ENCODE peak calls at places on chromosomes 7 and 10, in five cellular contexts. R is T follicular helper cell; G is left cardiac atrium; J is activated CD4-positive, alpha-beta T cell treated with anti-CD3 and anti-CD28 coated beads, Interleukin-2, amount 50 U/mL, for 48 hours; I is WTC11. F is an unnamed sample.

GRCh38 chr7:17095001-17095574 is 203.4 kb upstream of the AHR start:
- DNase-seq in I (no peak), J (no peak), G (no peak), R (no peak), F (peak)

GRCh38 chr10:79239930-79240713 is 107.1 kb upstream of the PPIF start:
- DNase-seq in J (no peak), R (no peak), G (no peak), I (peak), F (no peak)

GRCh38 chr7:25947669-25948516 is 204.1 kb upstream of the NFE2L3 start:
- DNase-seq in R (no peak), G (no peak), I (no peak), J (no peak), F (no peak)

GRCh38 chr7:87144173-87144657 is 8.0 kb upstream of the DMTF1 start:
- DNase-seq in G (no peak), I (no peak), R (no peak), J (no peak), F (no peak)

GRCh38 chr7:95865716-95866371 is 93.5 kb downstream of the DYNC1I1 start:
- DNase-seq in R (no peak), I (no peak), J (no peak), G (no peak), F (no peak)

GRCh38 chr7:126411032-126411820 is 841.5 kb downstream of the GRM8 start:
- DNase-seq in I (no peak), R (no peak), J (no peak), G (no peak), F (no peak)

GRCh38 chr10:129921065-129921670 is 42.9 kb downstream of the EBF3 start:
- DNase-seq in R (no peak), I (no peak), G (peak), J (no peak), F (no peak)

GRCh38 chr10:13417459-13418126 is 69.5 kb upstream of the SEPHS1 start:
- DNase-seq in R (no peak), G (no peak), I (no peak), J (no peak), F (no peak)

GRCh38 chr10:100151901-100152300 is 33.9 kb downstream of the ERLIN1 start:
- DNase-seq in J (no peak), R (no peak), I (no peak), G (no peak), F (no peak)

GRCh38 chr7:82029236-82029635 is 259.4 kb upstream of the HGF start:
- DNase-seq in G (no peak), R (no peak), J (no peak), I (no peak), F (no peak)

GRCh38 chr10:14707441-14707840 is 67.3 kb downstream of the FAM107B start:
- DNase-seq in R (no peak), I (no peak), G (no peak), J (no peak), F (no peak)

GRCh38 chr7:84799131-84799530 is 387.7 kb downstream of the SEMA3D start:
- DNase-seq in I (no peak), G (peak), J (no peak), R (no peak), F (no peak)

GRCh38 chr7:77542895-77543294 is 5.8 kb downstream of the PTPN12 start:
- DNase-seq in R (no peak), G (no peak), I (no peak), J (no peak), F (no peak)